ENCODE peak calls at places on chromosome 5, in ten cellular contexts. One of them, this sample, is unnamed.
A peak's percentile ranks its signal among the peaks of the same experiment; 100 is the strongest.

GRCh38 chr5:172870261-172870806 is 36.3 kb downstream of the ERGIC1 start:
- DNase-seq in NAMALWA: no peak
- DNase-seq in type B pancreatic cell: no peak
- DNase-seq in fibroblast of the aortic adventitia: peak; percentile 92
- DNase-seq in naive B cell: no peak
- DNase-seq in mucosa of descending colon: no peak
- DNase-seq in breast epithelium: peak; percentile 39
- DNase-seq in Kasumi-1: no peak
- DNase-seq in neural crest cell: no peak
- DNase-seq in B cell: no peak
- DNase-seq in this sample: no peak

GRCh38 chr5:138305797-138306196 is 25.8 kb downstream of the CDC25C start:
- DNase-seq in Kasumi-1: no peak
- DNase-seq in breast epithelium: peak; percentile 91
- DNase-seq in NAMALWA: no peak
- DNase-seq in neural crest cell: no peak
- DNase-seq in B cell: no peak
- DNase-seq in type B pancreatic cell: no peak
- DNase-seq in mucosa of descending colon: no peak
- DNase-seq in naive B cell: no peak
- DNase-seq in fibroblast of the aortic adventitia: no peak
- DNase-seq in this sample: no peak

GRCh38 chr5:64690417-64691151 is at the start of gene SHISAL2B:
- DNase-seq in NAMALWA: no peak
- DNase-seq in mucosa of descending colon: no peak
- DNase-seq in naive B cell: no peak
- DNase-seq in neural crest cell: peak; percentile 34
- DNase-seq in B cell: peak; percentile 1
- DNase-seq in type B pancreatic cell: peak; percentile 75
- DNase-seq in breast epithelium: no peak
- DNase-seq in Kasumi-1: peak; percentile 80
- DNase-seq in fibroblast of the aortic adventitia: peak; percentile 12
- DNase-seq in this sample: peak; percentile 24

GRCh38 chr5:147479949-147480348 is 29.9 kb downstream of the DPYSL3 start:
- DNase-seq in mucosa of descending colon: no peak
- DNase-seq in NAMALWA: no peak
- DNase-seq in fibroblast of the aortic adventitia: peak; percentile 69
- DNase-seq in B cell: no peak
- DNase-seq in Kasumi-1: no peak
- DNase-seq in neural crest cell: no peak
- DNase-seq in breast epithelium: no peak
- DNase-seq in type B pancreatic cell: no peak
- DNase-seq in naive B cell: no peak
- DNase-seq in this sample: no peak

GRCh38 chr5:76724871-76725270 is 8.9 kb downstream of the F2R start:
- DNase-seq in type B pancreatic cell: no peak
- DNase-seq in Kasumi-1: no peak
- DNase-seq in NAMALWA: no peak
- DNase-seq in mucosa of descending colon: no peak
- DNase-seq in breast epithelium: no peak
- DNase-seq in neural crest cell: no peak
- DNase-seq in B cell: no peak
- DNase-seq in fibroblast of the aortic adventitia: peak; percentile 29
- DNase-seq in naive B cell: no peak
- DNase-seq in this sample: no peak

GRCh38 chr5:9903806-9904205 is 273.7 kb upstream of the TAS2R1 start:
- DNase-seq in B cell: no peak
- DNase-seq in mucosa of descending colon: no peak
- DNase-seq in NAMALWA: no peak
- DNase-seq in naive B cell: no peak
- DNase-seq in type B pancreatic cell: no peak
- DNase-seq in breast epithelium: no peak
- DNase-seq in Kasumi-1: no peak
- DNase-seq in fibroblast of the aortic adventitia: peak; percentile 57
- DNase-seq in neural crest cell: no peak
- DNase-seq in this sample: no peak

GRCh38 chr5:142699105-142699720 is 13.3 kb upstream of the FGF1 start:
- DNase-seq in fibroblast of the aortic adventitia: peak; percentile 93
- DNase-seq in Kasumi-1: peak; percentile 89
- DNase-seq in naive B cell: peak; percentile 51
- DNase-seq in neural crest cell: peak; percentile 97
- DNase-seq in B cell: peak; percentile 65
- DNase-seq in mucosa of descending colon: peak; percentile 87
- DNase-seq in type B pancreatic cell: peak; percentile 87
- DNase-seq in breast epithelium: peak; percentile 83
- DNase-seq in NAMALWA: peak; percentile 85
- DNase-seq in this sample: peak; percentile 68

GRCh38 chr5:71456362-71456743 is 902 bp downstream of the BDP1 start:
- DNase-seq in mucosa of descending colon: no peak
- DNase-seq in B cell: no peak
- DNase-seq in NAMALWA: no peak
- DNase-seq in breast epithelium: no peak
- DNase-seq in fibroblast of the aortic adventitia: no peak
- DNase-seq in naive B cell: no peak
- DNase-seq in Kasumi-1: no peak
- DNase-seq in neural crest cell: no peak
- DNase-seq in type B pancreatic cell: no peak
- DNase-seq in this sample: no peak

GRCh38 chr5:40499514-40500273 is 180.0 kb upstream of the PTGER4 start:
- DNase-seq in NAMALWA: no peak
- DNase-seq in Kasumi-1: no peak
- DNase-seq in mucosa of descending colon: peak; percentile 47
- DNase-seq in neural crest cell: no peak
- DNase-seq in breast epithelium: no peak
- DNase-seq in B cell: no peak
- DNase-seq in fibroblast of the aortic adventitia: no peak
- DNase-seq in naive B cell: no peak
- DNase-seq in type B pancreatic cell: no peak
- DNase-seq in this sample: no peak

GRCh38 chr5:35436441-35437057 is 181.1 kb upstream of the SPEF2 start:
- DNase-seq in neural crest cell: peak; percentile 12
- DNase-seq in type B pancreatic cell: no peak
- DNase-seq in naive B cell: no peak
- DNase-seq in NAMALWA: peak; percentile 65
- DNase-seq in breast epithelium: no peak
- DNase-seq in B cell: peak; percentile 1
- DNase-seq in mucosa of descending colon: peak; percentile 57
- DNase-seq in fibroblast of the aortic adventitia: peak; percentile 42
- DNase-seq in Kasumi-1: peak; percentile 70
- DNase-seq in this sample: peak; percentile 13

GRCh38 chr5:155250601-155251000 is 237.0 kb downstream of the KIF4B start:
- DNase-seq in breast epithelium: no peak
- DNase-seq in NAMALWA: no peak
- DNase-seq in type B pancreatic cell: no peak
- DNase-seq in neural crest cell: no peak
- DNase-seq in fibroblast of the aortic adventitia: no peak
- DNase-seq in naive B cell: no peak
- DNase-seq in B cell: no peak
- DNase-seq in mucosa of descending colon: no peak
- DNase-seq in Kasumi-1: no peak
- DNase-seq in this sample: no peak

GRCh38 chr5:167995844-167996400 is 295.5 kb upstream of the WWC1 start:
- DNase-seq in type B pancreatic cell: no peak
- DNase-seq in fibroblast of the aortic adventitia: no peak
- DNase-seq in Kasumi-1: no peak
- DNase-seq in breast epithelium: peak; percentile 19
- DNase-seq in neural crest cell: no peak
- DNase-seq in naive B cell: no peak
- DNase-seq in mucosa of descending colon: no peak
- DNase-seq in NAMALWA: no peak
- DNase-seq in B cell: no peak
- DNase-seq in this sample: no peak

GRCh38 chr5:118657576-118657975 is 330.8 kb downstream of the DTWD2 start:
- DNase-seq in Kasumi-1: no peak
- DNase-seq in breast epithelium: no peak
- DNase-seq in B cell: no peak
- DNase-seq in type B pancreatic cell: no peak
- DNase-seq in mucosa of descending colon: no peak
- DNase-seq in NAMALWA: no peak
- DNase-seq in naive B cell: no peak
- DNase-seq in neural crest cell: no peak
- DNase-seq in fibroblast of the aortic adventitia: no peak
- DNase-seq in this sample: no peak

GRCh38 chr5:103582364-103582763 is 19.8 kb upstream of the NUDT12 start:
- DNase-seq in B cell: no peak
- DNase-seq in neural crest cell: peak; percentile 43
- DNase-seq in Kasumi-1: peak; percentile 68
- DNase-seq in naive B cell: no peak
- DNase-seq in mucosa of descending colon: peak; percentile 38
- DNase-seq in NAMALWA: peak; percentile 58
- DNase-seq in fibroblast of the aortic adventitia: peak; percentile 67
- DNase-seq in breast epithelium: no peak
- DNase-seq in type B pancreatic cell: no peak
- DNase-seq in this sample: no peak

GRCh38 chr5:94577466-94578245 is 40.7 kb downstream of the KIAA0825 start:
- DNase-seq in naive B cell: no peak
- DNase-seq in Kasumi-1: peak; percentile 18
- DNase-seq in mucosa of descending colon: no peak
- DNase-seq in B cell: peak; percentile 2
- DNase-seq in NAMALWA: no peak
- DNase-seq in type B pancreatic cell: no peak
- DNase-seq in neural crest cell: no peak
- DNase-seq in fibroblast of the aortic adventitia: peak; percentile 2
- DNase-seq in breast epithelium: no peak
- DNase-seq in this sample: peak; percentile 21

GRCh38 chr5:149550608-149551226 is 522 bp downstream of the CSNK1A1 start:
- DNase-seq in breast epithelium: no peak
- DNase-seq in naive B cell: no peak
- DNase-seq in type B pancreatic cell: no peak
- DNase-seq in Kasumi-1: no peak
- DNase-seq in fibroblast of the aortic adventitia: no peak
- DNase-seq in mucosa of descending colon: peak; percentile 46
- DNase-seq in neural crest cell: no peak
- DNase-seq in NAMALWA: peak; percentile 22
- DNase-seq in B cell: no peak
- DNase-seq in this sample: peak; percentile 28

GRCh38 chr5:10481241-10481932 is 39.7 kb downstream of the ROPN1L start:
- DNase-seq in B cell: peak; percentile 33
- DNase-seq in mucosa of descending colon: peak; percentile 34
- DNase-seq in Kasumi-1: no peak
- DNase-seq in neural crest cell: no peak
- DNase-seq in breast epithelium: no peak
- DNase-seq in naive B cell: no peak
- DNase-seq in fibroblast of the aortic adventitia: no peak
- DNase-seq in type B pancreatic cell: no peak
- DNase-seq in NAMALWA: no peak
- DNase-seq in this sample: no peak

GRCh38 chr5:94751456-94751855 is 133.0 kb downstream of the SLF1 start:
- DNase-seq in fibroblast of the aortic adventitia: no peak
- DNase-seq in mucosa of descending colon: no peak
- DNase-seq in Kasumi-1: no peak
- DNase-seq in neural crest cell: no peak
- DNase-seq in naive B cell: no peak
- DNase-seq in NAMALWA: no peak
- DNase-seq in B cell: no peak
- DNase-seq in type B pancreatic cell: no peak
- DNase-seq in breast epithelium: no peak
- DNase-seq in this sample: no peak

This sample was measured in GM10248.